ENCODE peak calls at places on chromosome 9, in four cellular contexts. T, E, L and V are unnamed samples. For H3K27me3, the result is how much of the 10 kb centered on the place peaks cover.

GRCh38 chr9:100131875-100132430 is 32.9 kb downstream of the INVS start:
- DNase-seq in T (no peak), E (no peak), L (no peak), V (no peak)

GRCh38 chr9:83327323-83327722 is 210.9 kb downstream of the FRMD3 start:
- DNase-seq in T (no peak), E (no peak), L (no peak), V (no peak)

GRCh38 chr9:135904121-135904520 is 3.2 kb downstream of the CAMSAP1 start:
- DNase-seq in T (no peak), E (no peak), L (no peak), V (no peak)

GRCh38 chr9:109117856-109118801 is 1.6 kb downstream of the TMEM245 start:
- DNase-seq in T (no peak), E (peak), L (no peak), V (peak)

GRCh38 chr9:3732077-3733038 is 206.6 kb upstream of the RFX3 start:
- DNase-seq in T (peak), E (peak), L (no peak), V (peak)

GRCh38 chr9:75333624-75334023 is 245.3 kb downstream of the OSTF1 start:
- DNase-seq in T (no peak), E (no peak), L (no peak), V (no peak)

GRCh38 chr9:22039258-22039657 is 30.2 kb upstream of the CDKN2B start:
- DNase-seq in T (no peak), E (no peak), L (no peak), V (no peak)

GRCh38 chr9:32738501-32739172 is 44.7 kb upstream of the TMEM215 start:
- DNase-seq in T (no peak), E (no peak), L (no peak), V (no peak)

GRCh38 chr9:26747611-26748010 is 145.0 kb downstream of the CAAP1 start:
- DNase-seq in T (no peak), E (no peak), L (no peak), V (no peak)

GRCh38 chr9:106619211-106619610 is 243.8 kb upstream of the ZNF462 start:
- DNase-seq in T (no peak), E (no peak), L (no peak), V (no peak)

GRCh38 chr9:14987858-14988257 is 77.6 kb upstream of the FREM1 start:
- DNase-seq in T (no peak), E (no peak), L (no peak), V (no peak)

GRCh38 chr9:123953601-123954011 is 23.7 kb upstream of the DENND1A start:
- DNase-seq in T (no peak), E (no peak), L (no peak), V (no peak)

GRCh38 chr9:87665516-87665915 is 60.4 kb upstream of the CTSL start:
- DNase-seq in T (no peak), E (no peak), L (no peak), V (no peak)

GRCh38 chr9:111915425-111915758 is 18.8 kb downstream of the UGCG start:
- DNase-seq in T (no peak), E (no peak), L (no peak), V (no peak)

GRCh38 chr9:93898026-93898425 is 57.1 kb downstream of the BARX1 start:
- DNase-seq in T (no peak), E (no peak), L (no peak), V (no peak)

GRCh38 chr9:136328622-136329041 is 1.3 kb downstream of the GPSM1 start:
- DNase-seq in T (no peak), E (peak), L (no peak), V (no peak)

GRCh38 chr9:130745829-130746228 is 52.2 kb downstream of the EXOSC2 start:
- DNase-seq in T (no peak), E (peak), L (no peak), V (no peak)

GRCh38 chr9:76845254-76845653 is 60.7 kb downstream of the PRUNE2 start:
- DNase-seq in T (no peak), E (no peak), L (no peak), V (no peak)

GRCh38 chr9:76852026-76852425 is 53.9 kb downstream of the PRUNE2 start:
- DNase-seq in T (no peak), E (no peak), L (no peak), V (no peak)

GRCh38 chr9:76846307-76846706 is 59.6 kb downstream of the PRUNE2 start:
- DNase-seq in T (no peak), E (no peak), L (no peak), V (no peak)
- H3K27me3 ChIP-seq in T (under half), E (under half), L (under half), V (under half)

GRCh38 chr9:129338701-129339445 is 160.8 kb upstream of the IER5L start:
- DNase-seq in T (peak), E (no peak), L (peak), V (no peak)
- TF ChIP-seq POLR2AphosphoS5 in T (no peak), E (no peak), L (peak), V (no peak)

DNA sequence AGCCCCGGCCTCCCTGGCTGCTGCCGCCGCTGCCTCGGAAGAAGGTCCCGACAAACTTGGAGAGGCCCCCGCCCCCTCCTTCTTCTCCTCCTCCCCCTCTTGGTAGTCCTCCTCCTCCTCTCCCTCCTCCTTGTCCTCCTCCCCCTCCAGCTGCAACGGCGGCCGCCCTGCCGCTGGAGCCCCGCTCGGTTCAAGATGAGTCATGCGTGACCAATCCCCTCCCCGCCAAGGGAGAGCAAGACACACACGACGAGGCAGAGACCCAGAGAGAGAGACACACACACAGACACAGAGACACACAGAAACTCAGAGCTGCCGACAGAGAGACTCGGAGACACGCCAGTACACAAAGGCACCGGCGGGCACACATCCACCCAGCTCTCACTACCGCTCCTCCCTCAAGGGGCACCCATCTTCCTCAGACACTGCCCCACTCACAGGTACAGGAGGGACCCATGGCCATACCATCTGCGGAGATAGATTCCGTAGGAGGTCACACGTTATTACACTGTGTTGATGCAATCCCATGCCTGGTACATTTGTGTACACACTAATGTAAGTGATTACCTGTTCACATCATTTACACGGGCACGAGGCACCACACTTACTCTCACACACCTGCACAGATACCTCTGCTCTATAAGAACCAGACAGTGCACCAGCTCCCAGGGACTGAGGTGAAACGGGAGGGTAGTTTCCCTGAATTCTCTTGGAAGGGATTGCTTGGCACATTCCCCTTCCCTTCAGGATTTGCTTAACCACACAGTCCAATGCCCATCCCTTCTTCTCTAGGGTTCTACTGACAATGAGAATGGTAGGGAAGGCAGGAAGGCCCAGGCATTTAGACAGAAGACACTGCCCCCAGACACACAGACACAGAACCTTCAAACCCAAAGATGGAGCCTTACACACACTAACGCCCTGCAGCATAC is at the start of gene LHX6:
- DNase-seq in T (no peak), E (peak), L (no peak), V (no peak)
- H3K27me3 ChIP-seq in T (half or more), E (under half), L (half or more), V (half or more)

GRCh38 chr9:121527371-121527770 is 27.7 kb upstream of the GGTA1 start:
- DNase-seq in T (no peak), E (no peak), L (no peak), V (no peak)

GRCh38 chr9:121532881-121533280 is 33.2 kb upstream of the GGTA1 start:
- DNase-seq in T (no peak), E (no peak), L (no peak), V (no peak)

GRCh38 chr9:121528642-121529041 is 29.0 kb upstream of the GGTA1 start:
- DNase-seq in T (no peak), E (no peak), L (no peak), V (no peak)

GRCh38 chr9:121529237-121529987 is 29.8 kb upstream of the GGTA1 start:
- DNase-seq in T (peak), E (peak), L (peak), V (peak)
- TF ChIP-seq POLR2AphosphoS5 in T (peak), E (peak), L (no peak), V (no peak)

DNA sequence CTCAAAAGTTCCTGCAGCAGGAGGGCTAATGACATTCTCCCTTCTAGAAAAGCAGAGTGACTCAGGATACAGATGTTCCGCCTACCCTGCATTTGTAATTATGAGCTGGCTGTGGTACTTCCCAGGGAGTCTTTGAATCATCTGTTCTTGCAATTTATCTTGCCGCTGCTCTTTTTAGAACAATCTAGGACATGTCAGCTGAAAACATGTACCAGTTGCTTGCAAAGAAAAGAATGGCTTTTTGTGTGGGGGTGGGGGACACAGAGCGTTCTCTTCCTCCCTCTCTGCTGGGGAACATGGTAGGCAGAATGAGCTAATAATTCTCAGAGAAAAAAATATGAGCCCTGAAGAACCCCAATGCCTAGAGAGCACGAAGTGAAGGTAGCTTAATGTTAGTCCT is 51.7 kb upstream of the TUT7 start:
- DNase-seq in T (no peak), E (no peak), L (no peak), V (no peak)
- H3K27me3 ChIP-seq in T (under half), E (under half), L (under half), V (under half)